ENCODE peak calls at places on chromosome X, in ten cellular contexts. One of them, this sample, is unnamed.

GRCh38 chrX:11059923-11060322 is 51.2 kb upstream of the HCCS start:
- DNase-seq in AG10803: no peak
- DNase-seq in heart right ventricle: no peak
- DNase-seq in fibroblast of the aortic adventitia: peak; percentile 14
- DNase-seq in breast epithelium: no peak
- DNase-seq in lower leg skin: no peak
- DNase-seq in ovary: no peak
- DNase-seq in A673: no peak
- DNase-seq in heart left ventricle: no peak
- DNase-seq in coronary artery: no peak
- DNase-seq in this sample: no peak

GRCh38 chrX:42466706-42467105 is 311.3 kb downstream of the PPP1R2C start:
- DNase-seq in A673: no peak
- DNase-seq in ovary: no peak
- DNase-seq in heart left ventricle: no peak
- DNase-seq in breast epithelium: no peak
- DNase-seq in AG10803: no peak
- DNase-seq in fibroblast of the aortic adventitia: no peak
- DNase-seq in lower leg skin: no peak
- DNase-seq in heart right ventricle: no peak
- DNase-seq in coronary artery: no peak
- DNase-seq in this sample: no peak

GRCh38 chrX:14676431-14676830 is 147.1 kb downstream of the GLRA2 start:
- DNase-seq in heart right ventricle: no peak
- DNase-seq in ovary: no peak
- DNase-seq in breast epithelium: no peak
- DNase-seq in heart left ventricle: no peak
- DNase-seq in lower leg skin: no peak
- DNase-seq in coronary artery: no peak
- DNase-seq in A673: no peak
- DNase-seq in AG10803: no peak
- DNase-seq in fibroblast of the aortic adventitia: no peak
- DNase-seq in this sample: peak; percentile 11

GRCh38 chrX:124606724-124607123 is 260.4 kb downstream of the SH2D1A start:
- DNase-seq in breast epithelium: no peak
- DNase-seq in heart right ventricle: no peak
- DNase-seq in AG10803: no peak
- DNase-seq in A673: no peak
- DNase-seq in lower leg skin: no peak
- DNase-seq in coronary artery: no peak
- DNase-seq in heart left ventricle: no peak
- DNase-seq in ovary: no peak
- DNase-seq in fibroblast of the aortic adventitia: no peak
- DNase-seq in this sample: no peak

GRCh38 chrX:30900227-30900626 is 11.2 kb upstream of the TAB3 start:
- DNase-seq in fibroblast of the aortic adventitia: peak; percentile 39
- DNase-seq in A673: no peak
- DNase-seq in breast epithelium: no peak
- DNase-seq in ovary: no peak
- DNase-seq in lower leg skin: no peak
- DNase-seq in AG10803: peak; percentile 55
- DNase-seq in heart right ventricle: no peak
- DNase-seq in heart left ventricle: no peak
- DNase-seq in coronary artery: no peak
- DNase-seq in this sample: no peak

GRCh38 chrX:17692709-17693346 is 44.5 kb upstream of the SCML1 start:
- DNase-seq in A673: peak; percentile 24
- DNase-seq in ovary: no peak
- DNase-seq in breast epithelium: no peak
- DNase-seq in heart right ventricle: peak; percentile 3
- DNase-seq in coronary artery: no peak
- DNase-seq in AG10803: peak; percentile 46
- DNase-seq in heart left ventricle: no peak
- DNase-seq in fibroblast of the aortic adventitia: peak; percentile 30
- DNase-seq in lower leg skin: no peak
- DNase-seq in this sample: peak; percentile 41

GRCh38 chrX:153922932-153923857 is 2.9 kb downstream of the ARHGAP4 start:
- DNase-seq in coronary artery: no peak
- DNase-seq in breast epithelium: peak; percentile 77
- DNase-seq in fibroblast of the aortic adventitia: peak; percentile 67
- DNase-seq in A673: no peak
- DNase-seq in lower leg skin: no peak
- DNase-seq in heart right ventricle: peak; percentile 78
- DNase-seq in ovary: peak; percentile 89
- DNase-seq in heart left ventricle: peak; percentile 86
- DNase-seq in AG10803: peak; percentile 46
- DNase-seq in this sample: peak; percentile 54

GRCh38 chrX:108642273-108642628 is 94.1 kb downstream of the IRS4 start:
- DNase-seq in lower leg skin: no peak
- DNase-seq in AG10803: no peak
- DNase-seq in A673: no peak
- DNase-seq in coronary artery: no peak
- DNase-seq in heart right ventricle: no peak
- DNase-seq in breast epithelium: no peak
- DNase-seq in heart left ventricle: no peak
- DNase-seq in fibroblast of the aortic adventitia: no peak
- DNase-seq in ovary: no peak
- DNase-seq in this sample: no peak

GRCh38 chrX:68918202-68918601 is 89.4 kb downstream of the EFNB1 start:
- DNase-seq in A673: no peak
- DNase-seq in heart right ventricle: no peak
- DNase-seq in ovary: no peak
- DNase-seq in AG10803: no peak
- DNase-seq in lower leg skin: no peak
- DNase-seq in heart left ventricle: no peak
- DNase-seq in coronary artery: no peak
- DNase-seq in fibroblast of the aortic adventitia: no peak
- DNase-seq in breast epithelium: no peak
- DNase-seq in this sample: no peak

GRCh38 chrX:105872921-105873320 is 50.6 kb downstream of the NRK start:
- DNase-seq in breast epithelium: no peak
- DNase-seq in A673: no peak
- DNase-seq in heart left ventricle: peak; percentile 20
- DNase-seq in heart right ventricle: peak; percentile 6
- DNase-seq in lower leg skin: no peak
- DNase-seq in ovary: no peak
- DNase-seq in AG10803: no peak
- DNase-seq in coronary artery: no peak
- DNase-seq in fibroblast of the aortic adventitia: no peak
- DNase-seq in this sample: no peak

GRCh38 chrX:148691456-148691855 is 191.0 kb downstream of the AFF2 start:
- DNase-seq in lower leg skin: no peak
- DNase-seq in ovary: no peak
- DNase-seq in AG10803: peak; percentile 38
- DNase-seq in breast epithelium: no peak
- DNase-seq in A673: no peak
- DNase-seq in heart left ventricle: no peak
- DNase-seq in coronary artery: no peak
- DNase-seq in fibroblast of the aortic adventitia: peak; percentile 3
- DNase-seq in heart right ventricle: no peak
- DNase-seq in this sample: no peak

GRCh38 chrX:39065051-39065871 is 264.0 kb downstream of the MID1IP1 start:
- DNase-seq in breast epithelium: no peak
- DNase-seq in coronary artery: no peak
- DNase-seq in A673: peak; percentile 18
- DNase-seq in heart left ventricle: no peak
- DNase-seq in ovary: no peak
- DNase-seq in heart right ventricle: no peak
- DNase-seq in fibroblast of the aortic adventitia: no peak
- DNase-seq in AG10803: no peak
- DNase-seq in lower leg skin: no peak
- DNase-seq in this sample: no peak

GRCh38 chrX:120768681-120769080 is 107.0 kb downstream of the CT47B1 start:
- DNase-seq in heart left ventricle: no peak
- DNase-seq in fibroblast of the aortic adventitia: peak; percentile 49
- DNase-seq in breast epithelium: no peak
- DNase-seq in lower leg skin: no peak
- DNase-seq in AG10803: peak; percentile 71
- DNase-seq in heart right ventricle: no peak
- DNase-seq in coronary artery: no peak
- DNase-seq in A673: no peak
- DNase-seq in ovary: no peak
- DNase-seq in this sample: peak; percentile 33

GRCh38 chrX:41733939-41734338 is 10.0 kb downstream of the GPR82 start:
- DNase-seq in AG10803: no peak
- DNase-seq in coronary artery: no peak
- DNase-seq in heart left ventricle: no peak
- DNase-seq in fibroblast of the aortic adventitia: no peak
- DNase-seq in breast epithelium: no peak
- DNase-seq in heart right ventricle: no peak
- DNase-seq in ovary: no peak
- DNase-seq in A673: no peak
- DNase-seq in lower leg skin: no peak
- DNase-seq in this sample: no peak

GRCh38 chrX:56783450-56783831 is 54.4 kb downstream of the NBDY start:
- DNase-seq in fibroblast of the aortic adventitia: peak; percentile 89
- DNase-seq in heart right ventricle: no peak
- DNase-seq in AG10803: no peak
- DNase-seq in ovary: peak; percentile 88
- DNase-seq in coronary artery: peak; percentile 88
- DNase-seq in A673: peak; percentile 80
- DNase-seq in heart left ventricle: peak; percentile 84
- DNase-seq in lower leg skin: peak; percentile 95
- DNase-seq in breast epithelium: no peak
- DNase-seq in this sample: peak; percentile 44

GRCh38 chrX:11164433-11164832 is 53.3 kb downstream of the HCCS start:
- DNase-seq in AG10803: no peak
- DNase-seq in heart left ventricle: peak; percentile 30
- DNase-seq in coronary artery: no peak
- DNase-seq in breast epithelium: no peak
- DNase-seq in lower leg skin: no peak
- DNase-seq in heart right ventricle: peak; percentile 6
- DNase-seq in fibroblast of the aortic adventitia: no peak
- DNase-seq in ovary: no peak
- DNase-seq in A673: no peak
- DNase-seq in this sample: no peak

GRCh38 chrX:14409341-14409740 is 120.0 kb upstream of the GLRA2 start:
- DNase-seq in fibroblast of the aortic adventitia: no peak
- DNase-seq in lower leg skin: no peak
- DNase-seq in coronary artery: no peak
- DNase-seq in heart right ventricle: no peak
- DNase-seq in breast epithelium: no peak
- DNase-seq in AG10803: peak; percentile 3
- DNase-seq in ovary: no peak
- DNase-seq in A673: peak; percentile 36
- DNase-seq in heart left ventricle: no peak
- DNase-seq in this sample: peak; percentile 21

GRCh38 chrX:74465424-74465823 is 44.1 kb downstream of the SLC16A2 start:
- DNase-seq in heart left ventricle: no peak
- DNase-seq in lower leg skin: no peak
- DNase-seq in fibroblast of the aortic adventitia: peak; percentile 50
- DNase-seq in breast epithelium: no peak
- DNase-seq in coronary artery: no peak
- DNase-seq in AG10803: peak; percentile 49
- DNase-seq in A673: peak; percentile 13
- DNase-seq in ovary: no peak
- DNase-seq in heart right ventricle: no peak
- DNase-seq in this sample: no peak

GRCh38 chrX:136464589-136464988 is 23.2 kb upstream of the BRS3 start:
- DNase-seq in lower leg skin: no peak
- DNase-seq in coronary artery: no peak
- DNase-seq in breast epithelium: no peak
- DNase-seq in A673: no peak
- DNase-seq in ovary: no peak
- DNase-seq in AG10803: no peak
- DNase-seq in heart left ventricle: no peak
- DNase-seq in fibroblast of the aortic adventitia: no peak
- DNase-seq in heart right ventricle: no peak
- DNase-seq in this sample: no peak

GRCh38 chrX:35919536-35920309 is at the start of gene CFAP47:
- DNase-seq in lower leg skin: no peak
- DNase-seq in AG10803: no peak
- DNase-seq in coronary artery: no peak
- DNase-seq in heart right ventricle: no peak
- DNase-seq in heart left ventricle: peak; percentile 26
- DNase-seq in ovary: no peak
- DNase-seq in breast epithelium: no peak
- DNase-seq in A673: peak; percentile 56
- DNase-seq in fibroblast of the aortic adventitia: no peak
- DNase-seq in this sample: no peak
- H3K4me3 ChIP-seq in lower leg skin: no peak within 1 kb of the TSS
- H3K4me3 ChIP-seq in AG10803: no peak within 1 kb of the TSS
- H3K4me3 ChIP-seq in coronary artery: peak within 1 kb of the TSS; percentile 60
- H3K4me3 ChIP-seq in heart right ventricle: no peak within 1 kb of the TSS
- H3K4me3 ChIP-seq in heart left ventricle: peak within 1 kb of the TSS; percentile 16
- H3K4me3 ChIP-seq in ovary: no peak within 1 kb of the TSS
- H3K4me3 ChIP-seq in breast epithelium: peak within 1 kb of the TSS; percentile 54
- H3K4me3 ChIP-seq in A673: peak within 1 kb of the TSS; percentile 46
- H3K4me3 ChIP-seq in fibroblast of the aortic adventitia: no peak within 1 kb of the TSS
- H3K4me3 ChIP-seq in this sample: no peak within 1 kb of the TSS

GRCh38 chrX:80648023-80648422 is 161.7 kb downstream of the BRWD3 start:
- DNase-seq in heart left ventricle: no peak
- DNase-seq in fibroblast of the aortic adventitia: peak; percentile 56
- DNase-seq in A673: peak; percentile 11
- DNase-seq in AG10803: peak; percentile 3
- DNase-seq in coronary artery: no peak
- DNase-seq in ovary: no peak
- DNase-seq in breast epithelium: no peak
- DNase-seq in heart right ventricle: no peak
- DNase-seq in lower leg skin: no peak
- DNase-seq in this sample: peak; percentile 1
- TF ChIP-seq CTCF in heart left ventricle: no peak
- TF ChIP-seq CTCF in fibroblast of the aortic adventitia: peak; percentile 64
- TF ChIP-seq CTCF in A673: peak; percentile 61
- TF ChIP-seq CTCF in AG10803: peak; percentile 47
- TF ChIP-seq CTCF in coronary artery: no peak
- TF ChIP-seq CTCF in ovary: no peak
- TF ChIP-seq CTCF in breast epithelium: no peak
- TF ChIP-seq CTCF in heart right ventricle: peak; percentile 36
- TF ChIP-seq CTCF in lower leg skin: no peak
- TF ChIP-seq CTCF in this sample: peak; percentile 13

GRCh38 chrX:40266490-40267333 is 169.0 kb upstream of the BCOR start:
- DNase-seq in ovary: peak; percentile 75
- DNase-seq in AG10803: peak; percentile 59
- DNase-seq in coronary artery: peak; percentile 77
- DNase-seq in heart right ventricle: peak; percentile 64
- DNase-seq in lower leg skin: peak; percentile 91
- DNase-seq in fibroblast of the aortic adventitia: peak; percentile 63
- DNase-seq in heart left ventricle: peak; percentile 71
- DNase-seq in breast epithelium: peak; percentile 53
- DNase-seq in A673: peak; percentile 79
- DNase-seq in this sample: peak; percentile 68
- H3K4me3 ChIP-seq in ovary: peak overlapping the region; percentile 42
- H3K4me3 ChIP-seq in AG10803: peak overlapping the region; percentile 59
- H3K4me3 ChIP-seq in coronary artery: peak overlapping the region; percentile 72
- H3K4me3 ChIP-seq in heart right ventricle: peak overlapping the region; percentile 34
- H3K4me3 ChIP-seq in lower leg skin: no peak overlapping the region
- H3K4me3 ChIP-seq in fibroblast of the aortic adventitia: peak overlapping the region; percentile 60
- H3K4me3 ChIP-seq in heart left ventricle: peak overlapping the region; percentile 63
- H3K4me3 ChIP-seq in breast epithelium: peak overlapping the region; percentile 66
- H3K4me3 ChIP-seq in A673: peak overlapping the region; percentile 48
- H3K4me3 ChIP-seq in this sample: peak overlapping the region; percentile 54

GRCh38 chrX:78092296-78092695 is 11.8 kb upstream of the PGK1 start:
- DNase-seq in A673: peak; percentile 18
- DNase-seq in breast epithelium: no peak
- DNase-seq in lower leg skin: no peak
- DNase-seq in heart right ventricle: no peak
- DNase-seq in heart left ventricle: no peak
- DNase-seq in AG10803: peak; percentile 48
- DNase-seq in coronary artery: no peak
- DNase-seq in ovary: no peak
- DNase-seq in fibroblast of the aortic adventitia: peak; percentile 73
- DNase-seq in this sample: peak; percentile 51
- TF ChIP-seq CTCF in A673: peak; percentile 44
- TF ChIP-seq CTCF in breast epithelium: no peak
- TF ChIP-seq CTCF in lower leg skin: no peak
- TF ChIP-seq CTCF in heart right ventricle: no peak
- TF ChIP-seq CTCF in heart left ventricle: no peak
- TF ChIP-seq CTCF in AG10803: peak; percentile 45
- TF ChIP-seq CTCF in coronary artery: no peak
- TF ChIP-seq CTCF in ovary: no peak
- TF ChIP-seq CTCF in fibroblast of the aortic adventitia: peak; percentile 56
- TF ChIP-seq CTCF in this sample: peak; percentile 50

GRCh38 chrX:72025236-72025770 is 106.4 kb downstream of the RTL5 start:
- DNase-seq in heart left ventricle: no peak
- DNase-seq in AG10803: no peak
- DNase-seq in heart right ventricle: no peak
- DNase-seq in A673: no peak
- DNase-seq in fibroblast of the aortic adventitia: no peak
- DNase-seq in coronary artery: peak; percentile 46
- DNase-seq in breast epithelium: no peak
- DNase-seq in ovary: no peak
- DNase-seq in lower leg skin: peak; percentile 29
- DNase-seq in this sample: no peak
- H3K4me3 ChIP-seq in heart left ventricle: no peak overlapping the region
- H3K4me3 ChIP-seq in AG10803: no peak overlapping the region
- H3K4me3 ChIP-seq in heart right ventricle: no peak overlapping the region
- H3K4me3 ChIP-seq in A673: no peak overlapping the region
- H3K4me3 ChIP-seq in fibroblast of the aortic adventitia: no peak overlapping the region
- H3K4me3 ChIP-seq in coronary artery: no peak overlapping the region
- H3K4me3 ChIP-seq in breast epithelium: no peak overlapping the region
- H3K4me3 ChIP-seq in ovary: no peak overlapping the region
- H3K4me3 ChIP-seq in lower leg skin: no peak overlapping the region
- H3K4me3 ChIP-seq in this sample: no peak overlapping the region

This sample was measured in fibroblast of villous mesenchyme.